ENCODE peak calls at places on chromosomes 1 and 21, in eight cellular contexts. W is pancreas; R is naive thymus-derived CD4-positive, alpha-beta T cell; E is DND-41; L is WERI-Rb-1; K is SK-N-SH; Y is ovary; O is neuronal stem cell. J is an unnamed sample.

GRCh38 chr1:77406661-77407060 is 124.8 kb downstream of the AK5 start:
- DNase-seq in O (no peak), K (peak; percentile 4), R (no peak), L (no peak), W (no peak), Y (no peak), E (no peak), J (no peak)

GRCh38 chr1:230368363-230368762 is 57.8 kb downstream of the PGBD5 start:
- DNase-seq in E (no peak), R (no peak), L (no peak), Y (no peak), W (no peak), K (no peak), O (no peak), J (no peak)

GRCh38 chr1:6913086-6913485 is 127.8 kb downstream of the CAMTA1 start:
- DNase-seq in Y (no peak), L (no peak), O (no peak), E (no peak), K (no peak), R (no peak), W (no peak), J (no peak)

GRCh38 chr21:45970674-45971486 is 10.7 kb upstream of the COL6A1 start:
- DNase-seq in L (peak; percentile 87), K (peak; percentile 90), E (peak; percentile 60), R (peak; percentile 26), O (no peak), Y (peak; percentile 85), W (no peak), J (peak; percentile 96)

GRCh38 chr1:186763107-186763506 is 65.6 kb upstream of the PLA2G4A start:
- DNase-seq in R (no peak), K (no peak), L (no peak), Y (no peak), E (no peak), W (no peak), O (no peak), J (no peak)

GRCh38 chr1:15803380-15803779 is 4.1 kb downstream of the UQCRHL start:
- DNase-seq in O (no peak), Y (no peak), K (peak; percentile 45), E (no peak), L (peak; percentile 43), W (no peak), R (peak; percentile 16), J (peak; percentile 74)

GRCh38 chr1:214637125-214637524 is 34.1 kb downstream of the CENPF start:
- DNase-seq in O (no peak), L (no peak), Y (no peak), R (no peak), K (no peak), W (no peak), E (no peak), J (no peak)

GRCh38 chr1:64686828-64687724 is 57.8 kb upstream of the RAVER2 start:
- DNase-seq in K (peak; percentile 49), L (peak; percentile 16), E (peak; percentile 18), O (peak; percentile 20), W (no peak), Y (no peak), R (peak; percentile 36), J (peak; percentile 34)

GRCh38 chr1:59695301-59695700 is 119.4 kb upstream of the HOOK1 start:
- DNase-seq in O (no peak), W (no peak), Y (no peak), R (no peak), K (no peak), E (no peak), L (no peak), J (no peak)

GRCh38 chr1:215043405-215043804 is 39.1 kb upstream of the KCNK2 start:
- DNase-seq in R (no peak), Y (no peak), W (no peak), E (no peak), K (no peak), O (no peak), L (no peak), J (no peak)

GRCh38 chr21:35019631-35020032 is 29.5 kb downstream of the RUNX1 start:
- DNase-seq in K (no peak), E (no peak), O (no peak), R (no peak), Y (no peak), W (peak; percentile 71), L (no peak), J (no peak)

GRCh38 chr1:14090062-14090461 is 390.1 kb downstream of the PRDM2 start:
- DNase-seq in E (no peak), W (no peak), K (no peak), Y (no peak), R (no peak), O (no peak), L (no peak), J (no peak)

GRCh38 chr1:96998466-96998865 is 276.9 kb downstream of the PTBP2 start:
- DNase-seq in Y (no peak), L (no peak), O (no peak), R (no peak), E (no peak), K (no peak), W (no peak), J (no peak)

GRCh38 chr1:28913786-28914227 is 562 bp upstream of the EPB41 start:
- DNase-seq in K (no peak), O (no peak), E (no peak), R (no peak), W (no peak), L (no peak), Y (no peak), J (no peak)

GRCh38 chr1:232695626-232696025 is 65.7 kb upstream of the SIPA1L2 start:
- DNase-seq in O (no peak), E (no peak), K (no peak), W (no peak), L (no peak), R (no peak), Y (no peak), J (no peak)

GRCh38 chr1:212951058-212951923 is 950 bp downstream of the VASH2 start:
- DNase-seq in O (no peak), E (no peak), L (peak; percentile 31), K (peak; percentile 79), W (no peak), Y (no peak), R (no peak), J (peak; percentile 73)

GRCh38 chr1:151729157-151729965 is 8.0 kb downstream of the RIIAD1 start:
- DNase-seq in K (no peak), W (peak; percentile 13), O (no peak), L (peak; percentile 6), E (no peak), R (no peak), Y (no peak), J (no peak)

GRCh38 chr1:25575191-25575590 is 31.8 kb downstream of the LDLRAP1 start:
- DNase-seq in R (no peak), E (no peak), O (no peak), W (no peak), K (no peak), L (no peak), Y (no peak), J (no peak)

GRCh38 chr1:180179162-180179957 is 24.7 kb downstream of the QSOX1 start:
- DNase-seq in Y (no peak), E (no peak), K (no peak), R (no peak), O (no peak), L (no peak), W (no peak), J (no peak)

GRCh38 chr1:115284209-115284608 is 53.8 kb downstream of the NGF start:
- DNase-seq in E (no peak), L (no peak), O (no peak), R (no peak), K (no peak), Y (no peak), W (no peak), J (no peak)

GRCh38 chr1:194294006-194294405 is 1107.6 kb upstream of the B3GALT2 start:
- DNase-seq in Y (no peak), W (no peak), E (no peak), O (no peak), R (no peak), L (no peak), K (no peak), J (no peak)

GRCh38 chr1:9111957-9112356 is 16.9 kb downstream of the GPR157 start:
- DNase-seq in L (no peak), K (no peak), E (peak; percentile 28), Y (peak; percentile 26), W (no peak), O (no peak), R (no peak), J (no peak)

DNA sequence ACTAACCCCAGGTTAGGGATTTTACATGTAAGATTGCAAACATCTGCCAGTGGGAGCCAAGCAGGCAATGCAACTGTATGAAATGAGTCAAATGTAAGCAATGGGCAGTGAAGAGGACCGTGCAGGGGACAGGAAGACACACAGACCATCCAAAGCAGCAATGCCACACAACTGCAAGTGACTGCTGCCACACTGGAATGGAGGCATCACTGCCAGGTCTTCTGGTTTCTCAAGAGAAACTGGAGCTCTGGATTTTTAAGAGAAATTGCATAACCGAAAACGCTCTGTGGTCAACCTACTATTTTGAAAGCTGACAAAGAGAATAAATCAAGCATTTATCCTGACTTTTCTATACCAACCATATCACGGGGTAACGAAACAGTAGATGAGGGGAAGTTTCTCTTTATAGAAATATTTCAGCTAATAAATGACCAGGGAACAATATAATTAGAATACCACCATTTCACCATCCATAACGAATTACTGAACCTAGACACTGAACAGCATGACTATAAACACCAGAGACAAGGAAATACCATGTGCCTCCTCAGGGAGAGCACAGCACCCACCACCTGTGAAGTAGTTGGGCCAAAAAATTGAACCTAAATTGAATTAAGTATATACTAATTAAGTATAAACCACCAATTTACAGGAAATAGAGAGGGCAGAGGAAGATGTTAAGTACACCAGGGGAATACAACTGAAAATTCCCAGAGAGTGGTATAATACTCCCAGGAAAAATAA is 4.4 kb downstream of the AK2 start:
- DNase-seq in Y (no peak), E (no peak), W (no peak), O (no peak), L (no peak), R (no peak), K (no peak), J (no peak)
- H3K4me3 ChIP-seq in Y (no peak overlapping the region), E (no peak overlapping the region), W (no peak overlapping the region), O (no peak overlapping the region), L (no peak overlapping the region), R (no peak overlapping the region), K (no peak overlapping the region), J (no peak overlapping the region)

GRCh38 chr1:200918006-200918405 is 23.3 kb downstream of the INAVA start:
- DNase-seq in R (no peak), L (no peak), O (no peak), K (no peak), E (no peak), W (no peak), Y (no peak), J (no peak)
- H3K27me3 ChIP-seq in R (no peaks in the 10 kb centered on the region), L (no peaks in the 10 kb centered on the region), O (peaks cover 9% of the 10 kb centered on the region), K (no peaks in the 10 kb centered on the region), E (no peaks in the 10 kb centered on the region), W (no peaks in the 10 kb centered on the region), Y (no peaks in the 10 kb centered on the region), J (no peaks in the 10 kb centered on the region)

GRCh38 chr1:3153197-3153596 is 84.2 kb downstream of the PRDM16 start:
- DNase-seq in L (no peak), Y (no peak), R (no peak), K (no peak), O (no peak), W (no peak), E (no peak), J (no peak)
- H3K36me3 ChIP-seq in L (no peaks in the 10 kb centered on the region), Y (no peaks in the 10 kb centered on the region), R (no peaks in the 10 kb centered on the region), K (no peaks in the 10 kb centered on the region), O (no peaks in the 10 kb centered on the region), W (no peaks in the 10 kb centered on the region), E (no peaks in the 10 kb centered on the region), J (no peaks in the 10 kb centered on the region)

DNA sequence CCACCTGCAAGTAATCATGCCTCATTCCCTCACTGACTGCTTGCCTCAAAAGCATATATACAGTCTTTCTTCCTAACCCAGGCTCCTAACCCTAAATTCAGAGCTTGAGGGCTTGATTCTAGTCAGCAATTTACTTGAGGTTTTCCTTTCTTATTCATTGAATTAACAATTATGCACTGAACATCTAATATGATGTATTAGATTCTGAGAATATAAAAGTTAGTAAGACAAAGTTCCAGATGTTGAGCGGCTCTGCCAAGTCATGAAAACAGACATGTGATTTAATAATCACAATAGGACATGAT is 1.0 kb upstream of the AIM2 start:
- DNase-seq in Y (no peak), W (no peak), R (no peak), K (no peak), E (no peak), L (no peak), O (no peak), J (no peak)
- H3K4me3 ChIP-seq in Y (no peak overlapping the region), W (no peak overlapping the region), R (no peak overlapping the region), K (no peak overlapping the region), E (no peak overlapping the region), L (no peak overlapping the region), O (no peak overlapping the region), J (no peak overlapping the region)

J was measured in H7.